ENCODE peak calls at places on chromosomes 4 and X, in seven cellular contexts. L is tibial nerve, C is GM12891, O is spleen, R is A549, N is GM12878, P is body of pancreas. W is an unnamed sample.

GRCh38 chr4:22987861-22988260 is 295.1 kb downstream of the GBA3 start:
- DNase-seq in L (no peak), C (no peak), O (no peak), R (peak; percentile 14), N (no peak), P (no peak), W (no peak)

GRCh38 chrX:110989447-110989846 is 106.5 kb upstream of the PAK3 start:
- DNase-seq in L (no peak), C (no peak), O (no peak), R (no peak), N (no peak), P (no peak), W (no peak)

GRCh38 chrX:39324233-39324632 is 523.0 kb downstream of the MID1IP1 start:
- DNase-seq in L (no peak), C (no peak), O (no peak), R (no peak), N (no peak), P (no peak), W (no peak)

GRCh38 chr4:48275247-48275646 is 5.6 kb upstream of the TEC start:
- DNase-seq in L (no peak), C (no peak), O (no peak), R (peak; percentile 53), N (peak; percentile 42), P (no peak), W (peak; percentile 79)

GRCh38 chr4:4875611-4876010 is 16.1 kb downstream of the MSX1 start:
- DNase-seq in L (no peak), C (no peak), O (no peak), R (no peak), N (no peak), P (no peak), W (no peak)

GRCh38 chr4:90357117-90357710 is 230.0 kb downstream of the CCSER1 start:
- DNase-seq in L (no peak), C (no peak), O (no peak), R (peak; percentile 71), N (no peak), P (no peak), W (peak; percentile 47)

GRCh38 chr4:40750461-40751258 is 905 bp downstream of the NSUN7 start:
- DNase-seq in L (no peak), C (no peak), O (no peak), R (no peak), N (no peak), P (peak; percentile 52), W (no peak)

GRCh38 chrX:9252182-9252581 is 212.7 kb upstream of the TBL1X start:
- DNase-seq in L (no peak), C (no peak), O (no peak), R (no peak), N (no peak), P (no peak), W (no peak)

GRCh38 chrX:14948701-14949100 is 75.5 kb downstream of the MOSPD2 start:
- DNase-seq in L (no peak), C (no peak), O (no peak), R (peak; percentile 13), N (no peak), P (no peak), W (no peak)
- TF ChIP-seq POLR2A in L (no peak), C (no peak), O (no peak), R (no peak), N (no peak), P (no peak), W (no peak)

DNA sequence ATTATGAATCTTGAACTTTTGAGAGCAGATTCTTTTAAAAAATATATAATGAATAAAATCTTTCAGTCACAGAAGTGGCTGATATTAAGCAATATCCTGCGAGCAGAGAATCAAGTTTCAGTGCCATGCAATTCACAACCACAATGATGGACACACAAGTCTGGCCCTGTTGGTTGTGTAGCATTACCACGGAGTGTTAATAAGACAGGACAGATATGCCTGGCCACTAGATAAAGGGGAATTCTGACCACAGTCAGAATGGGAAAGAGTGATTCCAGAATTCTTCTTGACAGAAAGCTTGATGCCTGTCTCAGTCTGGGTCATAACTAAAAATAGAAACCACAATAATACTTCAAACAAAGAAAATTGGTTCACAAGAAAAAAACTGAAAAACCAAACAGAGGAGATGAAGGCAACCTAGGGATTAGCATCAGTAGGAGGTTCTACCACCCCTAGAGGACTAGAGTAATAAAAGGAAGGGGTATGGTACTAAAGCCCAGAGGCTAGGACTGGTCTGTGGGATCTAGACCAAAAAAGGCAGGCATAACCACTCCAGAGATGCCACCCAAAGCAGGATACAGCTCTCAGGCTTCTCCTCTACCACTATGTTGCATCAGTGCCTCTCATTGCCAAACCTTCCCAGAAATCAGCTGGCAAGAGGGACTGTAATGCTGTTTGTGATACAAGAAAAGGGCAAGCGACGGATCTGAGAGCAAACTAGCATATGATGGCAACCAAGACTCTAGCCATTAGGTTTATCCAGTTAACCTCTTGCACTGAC is 59.0 kb downstream of the RNF150 start:
- DNase-seq in L (no peak), C (no peak), O (no peak), R (no peak), N (no peak), P (no peak), W (no peak)
- TF ChIP-seq POLR2A in L (no peak), C (no peak), O (no peak), R (no peak), N (no peak), P (no peak), W (no peak)

DNA sequence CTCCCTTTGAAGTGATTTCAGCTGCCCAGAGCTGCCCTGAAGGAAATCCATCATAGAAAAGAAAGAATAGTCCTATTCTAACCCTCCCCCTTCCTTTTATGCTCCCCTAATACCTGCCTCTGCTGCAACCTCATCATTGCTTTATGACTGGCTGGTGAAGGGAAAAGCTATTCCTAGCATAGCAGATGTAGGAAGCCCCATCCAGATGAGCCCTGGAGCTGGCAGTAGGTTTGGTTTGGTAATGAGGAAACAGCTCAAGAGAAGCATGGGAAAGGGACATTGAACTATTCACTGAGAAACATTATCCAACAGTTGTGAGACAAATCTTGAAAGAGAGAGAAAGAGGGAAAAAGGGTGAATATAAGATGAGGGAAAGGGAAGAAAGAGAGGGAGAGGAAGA is 29.2 kb downstream of the ARSJ start:
- DNase-seq in L (no peak), C (no peak), O (no peak), R (no peak), N (no peak), P (no peak), W (no peak)
- TF ChIP-seq POLR2A in L (no peak), C (no peak), O (no peak), R (no peak), N (no peak), P (no peak), W (no peak)

GRCh38 chrX:120485562-120486520 is 16.7 kb upstream of the LAMP2 start:
- DNase-seq in L (peak; percentile 66), C (peak; percentile 7), O (peak; percentile 89), R (peak; percentile 92), N (peak; percentile 45), P (peak; percentile 83), W (peak; percentile 88)
- TF ChIP-seq POLR2A in L (peak; percentile 35), C (no peak), O (no peak), R (peak; percentile 39), N (no peak), P (peak; percentile 59), W (peak; percentile 49)

GRCh38 chr4:161702287-161702686 is 461.5 kb downstream of the FSTL5 start:
- DNase-seq in L (no peak), C (no peak), O (no peak), R (no peak), N (no peak), P (no peak), W (no peak)

DNA sequence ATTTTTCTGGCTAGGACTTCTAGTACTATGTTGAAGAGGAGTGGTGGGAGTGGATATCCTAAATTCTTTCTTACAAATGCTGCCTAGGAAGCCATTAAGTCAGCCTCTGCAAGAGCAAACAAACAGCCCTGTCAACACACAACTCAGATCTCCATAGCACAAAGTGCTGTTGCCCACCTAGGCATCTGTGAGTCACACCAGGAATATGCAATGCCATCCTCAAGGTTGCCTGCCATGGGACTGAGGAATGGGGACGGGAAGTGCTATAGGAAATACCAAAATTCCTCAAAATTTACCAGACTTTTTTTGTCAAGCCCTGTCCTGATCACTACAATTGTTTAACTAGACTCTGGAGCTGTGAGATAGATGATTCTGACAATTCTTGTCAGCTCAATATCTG is 466.8 kb downstream of the FSTL5 start:
- DNase-seq in L (no peak), C (no peak), O (no peak), R (peak; percentile 4), N (no peak), P (no peak), W (no peak)
- TF ChIP-seq POLR2A in L (no peak), C (no peak), O (no peak), R (no peak), N (no peak), P (no peak), W (no peak)

DNA sequence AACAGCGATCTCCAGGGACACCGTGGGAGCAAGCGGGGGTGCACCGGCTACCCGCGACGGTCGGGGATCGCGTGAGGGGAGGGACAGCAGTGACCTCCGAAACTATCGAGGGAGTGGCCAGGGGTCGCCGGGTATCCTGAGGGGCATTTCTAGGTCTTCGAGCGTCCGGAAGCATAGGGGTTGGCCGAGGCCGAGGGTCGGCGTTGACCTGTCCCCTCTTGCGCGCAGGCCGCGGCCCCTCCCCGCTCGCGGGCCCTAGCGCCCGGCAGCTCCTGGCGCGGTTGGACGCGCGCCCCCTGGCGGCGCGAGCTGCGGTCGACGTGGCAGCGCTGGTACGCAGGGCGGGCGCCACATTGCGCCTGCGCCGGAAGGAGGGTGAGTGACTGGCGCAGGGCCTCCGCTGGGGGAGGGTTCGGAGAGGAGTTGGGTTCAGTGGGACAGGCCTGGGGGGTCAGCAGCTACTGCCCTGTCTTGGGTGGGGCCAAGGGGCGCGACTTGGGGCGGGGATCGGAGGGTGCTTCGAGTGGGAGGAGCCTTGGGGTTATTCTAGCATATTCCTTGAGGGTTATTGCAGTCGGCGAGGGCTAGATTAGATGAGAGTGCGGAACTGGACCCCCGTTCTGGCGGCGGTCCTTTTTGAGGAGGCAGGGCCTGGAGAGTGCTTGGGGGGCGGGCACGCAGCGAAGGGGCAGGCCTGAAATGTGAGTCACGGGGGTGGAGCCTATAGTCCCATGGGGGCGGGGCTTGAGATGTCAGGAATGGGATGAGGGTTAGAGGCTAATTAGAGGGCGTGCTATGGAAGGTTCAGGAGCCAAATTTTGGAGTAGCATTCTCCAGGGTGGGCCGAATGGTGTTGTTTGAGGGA is 1.2 kb downstream of the MAGIX start:
- DNase-seq in L (peak; percentile 83), C (peak; percentile 70), O (peak; percentile 96), R (peak; percentile 91), N (peak; percentile 42), P (peak; percentile 91), W (peak; percentile 96)
- TF ChIP-seq POLR2A in L (peak; percentile 77), C (no peak), O (no peak), R (peak; percentile 25), N (peak; percentile 53), P (peak; percentile 62), W (peak; percentile 43)

W was measured in erythroblast.